ENCODE peak calls at places on chromosomes 3 and 15, in eight cellular contexts. X is kidney epithelial cell, O is Peyer's patch, I is AG10803, K is tibial nerve, C is RWPE1, R is NB4, W is A549. N is an unnamed sample.

GRCh38 chr3:104367000-104367399 is 999.7 kb upstream of the ALCAM start:
- DNase-seq in X (no peak), I (no peak), O (no peak), W (no peak), K (no peak), C (no peak), R (no peak), N (no peak)

GRCh38 chr3:148866261-148866660 is 1.2 kb downstream of the CPA3 start:
- DNase-seq in R (no peak), C (no peak), I (peak; percentile 65), O (no peak), X (no peak), W (no peak), K (no peak), N (no peak)

GRCh38 chr3:5213574-5213966 is 26.1 kb downstream of the EDEM1 start:
- DNase-seq in X (no peak), K (no peak), W (no peak), O (no peak), C (no peak), R (no peak), I (no peak), N (no peak)

GRCh38 chr3:59258591-59258990 is 208.8 kb upstream of the CFAP20DC start:
- DNase-seq in I (no peak), R (no peak), K (no peak), W (no peak), O (no peak), X (no peak), C (no peak), N (no peak)

GRCh38 chr3:156404217-156404616 is 150.7 kb downstream of the SSR3 start:
- DNase-seq in X (no peak), O (no peak), C (no peak), I (no peak), W (no peak), K (no peak), R (no peak), N (no peak)

GRCh38 chr3:47425959-47426358 is 45.1 kb downstream of the PTPN23 start:
- DNase-seq in I (no peak), O (no peak), C (no peak), R (no peak), X (no peak), K (no peak), W (no peak), N (no peak)

GRCh38 chr3:141797167-141797773 is 34.1 kb downstream of the GRK7 start:
- DNase-seq in W (no peak), X (no peak), K (peak; percentile 25), I (peak; percentile 49), R (peak; percentile 93), C (no peak), O (peak; percentile 46), N (peak; percentile 45)

GRCh38 chr3:101719604-101720185 is 4.7 kb upstream of the CEP97 start:
- DNase-seq in X (no peak), W (no peak), R (peak; percentile 25), O (no peak), K (no peak), C (no peak), I (no peak), N (no peak)

GRCh38 chr3:28320981-28321380 is 27.5 kb upstream of the ZCWPW2 start:
- DNase-seq in O (no peak), X (no peak), C (no peak), I (no peak), K (no peak), R (no peak), W (no peak), N (no peak)

GRCh38 chr3:174329321-174329720 is 529.8 kb upstream of the NAALADL2 start:
- DNase-seq in R (no peak), W (no peak), C (no peak), X (no peak), O (no peak), K (no peak), I (peak; percentile 96), N (no peak)

GRCh38 chr3:24548278-24548677 is 53.6 kb upstream of the THRB start:
- DNase-seq in C (no peak), R (no peak), O (no peak), I (peak; percentile 35), K (no peak), W (no peak), X (no peak), N (no peak)

GRCh38 chr3:23377928-23378672 is 175.0 kb downstream of the UBE2E2 start:
- DNase-seq in K (no peak), X (no peak), W (no peak), I (no peak), R (no peak), O (no peak), C (no peak), N (no peak)

GRCh38 chr3:18808423-18808822 is 339.9 kb upstream of the KCNH8 start:
- DNase-seq in R (no peak), O (no peak), K (no peak), I (no peak), X (no peak), W (no peak), C (no peak), N (no peak)

GRCh38 chr3:44318929-44319328 is 19.6 kb upstream of the TCAIM start:
- DNase-seq in I (no peak), K (no peak), W (no peak), X (no peak), R (peak; percentile 11), O (no peak), C (no peak), N (no peak)

GRCh38 chr3:191523099-191523498 is 62.1 kb downstream of the PYDC2 start:
- DNase-seq in I (no peak), W (no peak), C (no peak), R (no peak), O (no peak), X (no peak), K (no peak), N (no peak)

GRCh38 chr3:181757694-181758306 is 46.1 kb downstream of the SOX2 start:
- DNase-seq in X (no peak), K (no peak), W (no peak), C (no peak), I (no peak), R (no peak), O (no peak), N (no peak)

GRCh38 chr3:17091895-17092294 is 207.1 kb downstream of the PLCL2 start:
- DNase-seq in I (no peak), X (no peak), R (no peak), W (no peak), C (no peak), K (no peak), O (no peak), N (no peak)

GRCh38 chr3:168801792-168802191 is 706.1 kb upstream of the GOLIM4 start:
- DNase-seq in W (no peak), I (peak; percentile 85), O (no peak), X (peak; percentile 31), R (no peak), K (no peak), C (peak; percentile 47), N (no peak)

GRCh38 chr3:49198161-49198560 is 26.8 kb downstream of the KLHDC8B start:
- DNase-seq in X (no peak), W (no peak), R (no peak), O (no peak), C (no peak), I (no peak), K (no peak), N (no peak)

GRCh38 chr3:193451881-193452280 is 73.3 kb upstream of the ATP13A5 start:
- DNase-seq in X (no peak), I (no peak), C (no peak), K (no peak), O (no peak), W (no peak), R (no peak), N (no peak)

GRCh38 chr15:38069506-38069905 is 135.1 kb downstream of the TMCO5A start:
- DNase-seq in K (peak; percentile 51), W (peak; percentile 49), C (peak; percentile 81), O (no peak), I (peak; percentile 83), R (peak; percentile 21), X (peak; percentile 62), N (no peak)

GRCh38 chr15:89823836-89824606 is 9.4 kb upstream of the ANPEP start:
- DNase-seq in C (no peak), R (no peak), X (no peak), O (no peak), K (no peak), I (no peak), W (no peak), N (no peak)

GRCh38 chr15:40087991-40088928 is 20.4 kb downstream of the BMF start:
- DNase-seq in R (peak; percentile 59), C (no peak), W (no peak), O (no peak), K (no peak), I (no peak), X (no peak), N (no peak)

GRCh38 chr3:182212479-182213076 is 500.9 kb downstream of the SOX2 start:
- DNase-seq in K (peak; percentile 33), C (peak; percentile 89), R (no peak), W (peak; percentile 92), I (peak; percentile 6), O (no peak), X (peak; percentile 99), N (no peak)

GRCh38 chr3:153221748-153222162 is 59.7 kb downstream of the RAP2B start:
- DNase-seq in K (peak; percentile 50), X (peak; percentile 44), W (peak; percentile 6), I (peak; percentile 97), O (peak; percentile 66), R (peak; percentile 99), C (peak; percentile 86), N (peak; percentile 72)
- TF ChIP-seq CTCF in K (no peak), X (no peak), W (no peak), I (no peak), O (no peak), R (no peak), C (no peak), N (no peak)

GRCh38 chr15:73677146-73677607 is 7.0 kb upstream of the CD276 start:
- DNase-seq in K (peak; percentile 86), X (peak; percentile 26), W (peak; percentile 61), I (peak; percentile 65), O (peak; percentile 44), R (peak; percentile 38), C (peak; percentile 49), N (peak; percentile 33)
- TF ChIP-seq CTCF in K (peak; percentile 78), X (peak; percentile 84), W (peak; percentile 47), I (peak; percentile 89), O (peak; percentile 75), R (peak; percentile 57), C (peak; percentile 77), N (peak; percentile 75)

GRCh38 chr15:43218908-43219706 is 1.7 kb downstream of the EPB42 start:
- DNase-seq in K (no peak), W (peak; percentile 20), I (peak; percentile 40), R (peak; percentile 59), C (peak; percentile 92), O (no peak), X (no peak), N (no peak)
- TF ChIP-seq CTCF in K (no peak), W (no peak), I (peak; percentile 33), R (peak; percentile 25), C (no peak), O (no peak), X (peak; percentile 34), N (peak; percentile 19)

DNA sequence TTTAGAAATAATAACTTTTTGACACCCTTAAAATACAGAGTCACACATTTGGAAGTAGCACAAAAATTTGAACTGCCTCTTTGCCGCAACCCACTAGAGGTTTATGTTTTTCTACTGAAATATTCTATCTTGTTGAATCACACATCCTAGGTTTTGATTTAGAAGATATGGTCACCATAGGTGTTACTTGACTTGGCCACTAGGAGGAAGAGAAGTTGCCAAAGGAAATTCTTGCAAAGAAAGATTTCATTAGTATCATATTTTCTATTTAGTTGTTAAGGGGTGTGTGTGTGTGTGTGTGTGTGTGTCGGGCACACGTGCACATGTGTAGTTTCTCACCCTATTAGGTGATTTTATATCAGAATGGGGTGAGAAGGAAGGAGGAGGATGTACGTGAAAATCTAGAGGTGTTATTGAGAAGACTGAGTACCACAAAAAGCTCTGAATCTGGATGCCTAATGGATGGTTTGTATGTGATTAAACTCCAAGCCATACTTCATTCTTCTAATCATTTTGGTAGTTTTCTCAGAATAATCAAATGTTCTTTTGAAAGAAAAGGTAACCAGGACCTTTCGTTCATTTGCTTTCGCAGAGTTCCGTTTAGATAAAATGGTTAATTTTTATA is 31.5 kb downstream of the ZFAND6 start:
- DNase-seq in O (no peak), R (peak; percentile 16), K (no peak), I (no peak), C (no peak), X (no peak), W (peak; percentile 25), N (no peak)
- TF ChIP-seq CTCF in O (peak; percentile 49), R (peak; percentile 35), K (no peak), I (peak; percentile 46), C (peak; percentile 31), X (peak; percentile 41), W (peak; percentile 37), N (peak; percentile 50)

N was measured in natural killer cell.